ENCODE peak calls at places on chromosomes 16 and 17, in eight cellular contexts. Q is glutamatergic neuron, B is fibroblast of the aortic adventitia, G is NT2/D1, P is GM10248, M is colonic mucosa, Z is AG20443, V is HFF-Myc. U is an unnamed sample.

GRCh38 chr17:17884281-17885028 is 47.7 kb upstream of the SREBF1 start:
- DNase-seq in Q (no peak), B (no peak), G (no peak), P (no peak), M (no peak), Z (no peak), V (no peak), U (no peak)

GRCh38 chr16:48609453-48610023 is 442 bp downstream of the N4BP1 start:
- DNase-seq in Q (peak), B (peak), G (no peak), P (no peak), M (peak), Z (no peak), V (no peak), U (no peak)

GRCh38 chr17:64055183-64056142 is 35.0 kb upstream of the ICAM2 start:
- DNase-seq in Q (no peak), B (no peak), G (no peak), P (no peak), M (no peak), Z (no peak), V (no peak), U (no peak)

GRCh38 chr17:62147284-62147683 is 82.2 kb upstream of the MED13 start:
- DNase-seq in Q (no peak), B (no peak), G (no peak), P (no peak), M (no peak), Z (no peak), V (no peak), U (no peak)

GRCh38 chr17:81488276-81488860 is 24.2 kb downstream of the ACTG1 start:
- DNase-seq in Q (no peak), B (no peak), G (no peak), P (no peak), M (no peak), Z (no peak), V (no peak), U (no peak)

GRCh38 chr16:73636196-73636595 is 588.3 kb upstream of the ZFHX3 start:
- DNase-seq in Q (no peak), B (no peak), G (no peak), P (no peak), M (no peak), Z (no peak), V (no peak), U (no peak)

GRCh38 chr17:48194097-48194550 is 86.6 kb downstream of the SNX11 start:
- DNase-seq in Q (no peak), B (peak), G (no peak), P (no peak), M (no peak), Z (no peak), V (no peak), U (peak)

GRCh38 chr17:15883617-15884111 is 61.3 kb upstream of the ADORA2B start:
- DNase-seq in Q (no peak), B (peak), G (no peak), P (no peak), M (no peak), Z (peak), V (peak), U (peak)

GRCh38 chr16:12159672-12160071 is 183.1 kb downstream of the SNX29 start:
- DNase-seq in Q (no peak), B (no peak), G (no peak), P (no peak), M (no peak), Z (no peak), V (no peak), U (no peak)

GRCh38 chr17:77364381-77364911 is 223.7 kb downstream of the SEC14L1 start:
- DNase-seq in Q (no peak), B (no peak), G (no peak), P (no peak), M (no peak), Z (no peak), V (no peak), U (no peak)

GRCh38 chr17:42866631-42867575 is 15.9 kb downstream of the AOC3 start:
- DNase-seq in Q (no peak), B (no peak), G (no peak), P (no peak), M (no peak), Z (no peak), V (no peak), U (no peak)

GRCh38 chr17:49193513-49194296 is 16.7 kb downstream of the GNGT2 start:
- DNase-seq in Q (no peak), B (peak), G (no peak), P (peak), M (peak), Z (peak), V (no peak), U (no peak)

GRCh38 chr17:58331815-58332719 is 3.5 kb upstream of the TSPOAP1 start:
- DNase-seq in Q (peak), B (no peak), G (no peak), P (peak), M (peak), Z (no peak), V (no peak), U (no peak)

GRCh38 chr16:3188925-3189825 is 1.2 kb downstream of the OR1F1 start:
- DNase-seq in Q (peak), B (peak), G (no peak), P (peak), M (peak), Z (peak), V (no peak), U (no peak)

GRCh38 chr16:62732101-62732500 is 695.9 kb upstream of the CDH8 start:
- DNase-seq in Q (no peak), B (no peak), G (no peak), P (no peak), M (no peak), Z (no peak), V (no peak), U (no peak)

GRCh38 chr17:47720754-47721533 is 12.1 kb upstream of the TBX21 start:
- DNase-seq in Q (no peak), B (no peak), G (no peak), P (peak), M (no peak), Z (peak), V (no peak), U (no peak)

GRCh38 chr16:79316004-79316458 is 284.5 kb downstream of the MAF start:
- DNase-seq in Q (no peak), B (no peak), G (no peak), P (peak), M (no peak), Z (no peak), V (no peak), U (no peak)

GRCh38 chr16:69432069-69432468 is 7.7 kb downstream of the CYB5B start:
- DNase-seq in Q (no peak), B (no peak), G (no peak), P (no peak), M (no peak), Z (no peak), V (no peak), U (no peak)

GRCh38 chr17:47872019-47872650 is 21.2 kb upstream of the SP6 start:
- DNase-seq in Q (no peak), B (no peak), G (no peak), P (no peak), M (no peak), Z (no peak), V (no peak), U (no peak)

GRCh38 chr16:12157510-12158093 is 181.1 kb downstream of the SNX29 start:
- DNase-seq in Q (no peak), B (peak), G (no peak), P (no peak), M (no peak), Z (peak), V (no peak), U (no peak)

GRCh38 chr16:85979605-85980004 is 80.6 kb downstream of the IRF8 start:
- DNase-seq in Q (no peak), B (no peak), G (no peak), P (no peak), M (peak), Z (no peak), V (no peak), U (no peak)

GRCh38 chr16:71250461-71251232 is 20.1 kb upstream of the HYDIN start:
- DNase-seq in Q (no peak), B (peak), G (no peak), P (no peak), M (no peak), Z (no peak), V (no peak), U (no peak)

GRCh38 chr17:77916771-77917481 is 41.6 kb upstream of the TNRC6C start:
- DNase-seq in Q (no peak), B (no peak), G (no peak), P (no peak), M (no peak), Z (no peak), V (no peak), U (no peak)

GRCh38 chr17:15122857-15123256 is 142.3 kb downstream of the PMP22 start:
- DNase-seq in Q (no peak), B (peak), G (no peak), P (no peak), M (no peak), Z (peak), V (no peak), U (no peak)

GRCh38 chr16:49747654-49748053 is 108.3 kb downstream of the ZNF423 start:
- DNase-seq in Q (no peak), B (no peak), G (no peak), P (no peak), M (no peak), Z (no peak), V (no peak), U (no peak)

GRCh38 chr17:80640379-80641071 is 95.9 kb downstream of the RPTOR start:
- DNase-seq in Q (no peak), B (no peak), G (no peak), P (no peak), M (no peak), Z (no peak), V (no peak), U (no peak)

GRCh38 chr17:77471984-77472836 is 331.4 kb downstream of the SEC14L1 start:
- DNase-seq in Q (no peak), B (peak), G (peak), P (no peak), M (no peak), Z (peak), V (no peak), U (no peak)

GRCh38 chr17:63191610-63192009 is 225.6 kb downstream of the TANC2 start:
- DNase-seq in Q (no peak), B (no peak), G (no peak), P (no peak), M (no peak), Z (no peak), V (no peak), U (no peak)

GRCh38 chr16:88570691-88571092 is 489 bp downstream of the ZC3H18 start:
- DNase-seq in Q (no peak), B (no peak), G (no peak), P (no peak), M (peak), Z (peak), V (no peak), U (no peak)

GRCh38 chr16:48091077-48091476 is 64.7 kb downstream of the ABCC12 start:
- DNase-seq in Q (no peak), B (no peak), G (no peak), P (no peak), M (no peak), Z (no peak), V (no peak), U (no peak)

GRCh38 chr16:68235882-68236803 is at the start of gene ESRP2:
- DNase-seq in Q (peak), B (no peak), G (no peak), P (peak), M (peak), Z (no peak), V (no peak), U (no peak)

GRCh38 chr16:35631261-35631945 is 2172.0 kb downstream of the TP53TG3F start:
- DNase-seq in Q (no peak), B (no peak), G (no peak), P (no peak), M (no peak), Z (no peak), V (no peak), U (no peak)

GRCh38 chr17:3852561-3852960 is 6.5 kb upstream of the NCBP3 start:
- DNase-seq in Q (no peak), B (no peak), G (no peak), P (no peak), M (no peak), Z (no peak), V (no peak), U (no peak)

GRCh38 chr16:57795431-57795878 is 6.8 kb downstream of the KIFC3 start:
- DNase-seq in Q (no peak), B (peak), G (peak), P (peak), M (no peak), Z (peak), V (no peak), U (no peak)